ENCODE peak calls at places on chromosome 18, in four cellular contexts. E is lower lobe of right lung, X is endothelial cell of umbilical vein, L is MM.1S. G is an unnamed sample. For H3K4me1, the result is how much of the 10 kb centered on the place peaks cover.

GRCh38 chr18:77102246-77103040 is 30.1 kb downstream of the MBP start:
- DNase-seq in X (peak), E (no peak), L (peak), G (no peak)

GRCh38 chr18:26863122-26863879 is 2.2 kb downstream of the AQP4 start:
- DNase-seq in L (no peak), E (peak), X (no peak), G (peak)

GRCh38 chr18:34048423-34048822 is 176.3 kb downstream of the NOL4 start:
- DNase-seq in L (no peak), E (no peak), X (no peak), G (no peak)

GRCh38 chr18:10851824-10852225 is 297.5 kb downstream of the PIEZO2 start:
- DNase-seq in X (peak), L (peak), E (no peak), G (no peak)

GRCh38 chr18:76822510-76823165 is at the start of gene ZNF236:
- DNase-seq in E (peak), X (peak), L (peak), G (peak)

GRCh38 chr18:5309888-5310470 is 14.5 kb upstream of the ZBTB14 start:
- DNase-seq in L (peak), E (no peak), X (no peak), G (no peak)

GRCh38 chr18:63099848-63100625 is 219.5 kb downstream of the BCL2 start:
- DNase-seq in L (no peak), X (no peak), E (no peak), G (no peak)

GRCh38 chr18:36692331-36692730 is 136.5 kb downstream of the TPGS2 start:
- DNase-seq in E (no peak), X (no peak), L (no peak), G (no peak)

GRCh38 chr18:48863432-48864065 is 87.2 kb downstream of the SMAD7 start:
- DNase-seq in X (no peak), E (peak), L (no peak), G (no peak)

GRCh38 chr18:63267990-63268721 is 51.4 kb downstream of the BCL2 start:
- DNase-seq in X (no peak), E (no peak), L (no peak), G (no peak)

GRCh38 chr18:79513381-79514081 is 117.8 kb downstream of the NFATC1 start:
- DNase-seq in L (no peak), E (no peak), X (no peak), G (no peak)

GRCh38 chr18:78716022-78716421 is 263.6 kb upstream of the SALL3 start:
- DNase-seq in X (no peak), L (no peak), E (no peak), G (no peak)

GRCh38 chr18:67151366-67151765 is 365.2 kb downstream of the DSEL start:
- DNase-seq in E (no peak), L (no peak), X (no peak), G (no peak)

GRCh38 chr18:8514409-8514808 is 94.8 kb upstream of the RAB12 start:
- DNase-seq in L (no peak), E (no peak), X (no peak), G (no peak)

GRCh38 chr18:75970212-75970611 is 524.8 kb downstream of the ZNF516 start:
- DNase-seq in X (no peak), L (no peak), E (no peak), G (no peak)

GRCh38 chr18:55633032-55633431 is 45.0 kb upstream of the TCF4 start:
- DNase-seq in E (no peak), X (no peak), L (no peak), G (no peak)

GRCh38 chr18:55589625-55590291 is 1.8 kb upstream of the TCF4 start:
- DNase-seq in L (peak), E (peak), X (peak), G (peak)

GRCh38 chr18:5543854-5544389 is at the start of gene EPB41L3:
- DNase-seq in L (no peak), E (peak), X (peak), G (no peak)

GRCh38 chr18:45686892-45687611 is 36.9 kb upstream of the SLC14A1 start:
- DNase-seq in X (no peak), E (peak), L (peak), G (no peak)

GRCh38 chr18:9732031-9732430 is 23.9 kb downstream of the RAB31 start:
- DNase-seq in X (no peak), L (no peak), E (no peak), G (no peak)

GRCh38 chr18:58898427-58898826 is 33.8 kb downstream of the ZNF532 start:
- DNase-seq in L (no peak), E (no peak), X (no peak), G (no peak)

GRCh38 chr18:58897994-58898393 is 33.3 kb downstream of the ZNF532 start:
- DNase-seq in L (no peak), E (no peak), X (no peak), G (no peak)

GRCh38 chr18:58895385-58895784 is 30.7 kb downstream of the ZNF532 start:
- DNase-seq in E (no peak), X (no peak), L (no peak), G (no peak)

GRCh38 chr18:58896268-58896667 is 31.6 kb downstream of the ZNF532 start:
- DNase-seq in X (no peak), L (no peak), E (no peak), G (no peak)

GRCh38 chr18:58896734-58897508 is 32.2 kb downstream of the ZNF532 start:
- DNase-seq in L (no peak), X (no peak), E (no peak), G (no peak)
- H3K4me1 ChIP-seq in L (under half), X (under half), E (under half), G (under half)

GRCh38 chr18:58212274-58212673 is 168.2 kb downstream of the NEDD4L start:
- DNase-seq in X (no peak), E (no peak), L (no peak), G (no peak)
- H3K4me1 ChIP-seq in X (under half), E (under half), L (under half), G (under half)

DNA sequence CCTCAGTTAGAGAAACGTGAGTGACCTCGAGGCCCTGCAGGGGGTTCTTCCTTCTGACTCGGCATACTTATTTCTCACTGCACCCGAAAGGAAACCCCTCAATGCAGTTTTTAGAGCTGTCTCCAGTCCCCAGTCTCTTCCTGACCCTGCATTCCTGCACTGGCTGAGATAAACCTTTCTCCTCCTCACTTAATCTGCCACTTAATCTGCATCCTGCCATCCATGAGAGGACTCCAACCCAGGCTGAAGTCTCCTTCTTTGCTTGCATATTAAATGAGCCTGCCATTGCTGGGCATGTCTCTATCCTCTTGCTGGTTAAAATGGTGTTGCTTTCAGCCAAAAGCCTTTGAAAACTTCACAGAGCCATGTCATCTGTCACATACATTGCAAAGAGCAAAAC is 125.6 kb upstream of the GATA6 start:
- DNase-seq in X (no peak), E (no peak), L (no peak), G (no peak)
- H3K4me1 ChIP-seq in X (under half), E (under half), L (under half), G (under half)

GRCh38 chr18:24018299-24018910 is 3.9 kb downstream of the TTC39C start:
- DNase-seq in X (no peak), L (no peak), E (no peak), G (no peak)
- H3K4me1 ChIP-seq in X (under half), L (under half), E (half or more), G (under half)

GRCh38 chr18:3511980-3512379 is 62.0 kb downstream of the TGIF1 start:
- DNase-seq in X (peak), L (no peak), E (no peak), G (no peak)
- H3K4me1 ChIP-seq in X (under half), L (under half), E (under half), G (under half)

GRCh38 chr18:25517881-25518715 is 166.1 kb upstream of the ZNF521 start:
- DNase-seq in X (peak), L (no peak), E (no peak), G (no peak)
- H3K4me1 ChIP-seq in X (under half), L (under half), E (under half), G (under half)

G was measured in BE2C.